ENCODE peak calls at places on chromosomes 5 and 9, in five cellular contexts. F is adrenal gland; H is aorta; S is CD8-positive, alpha-beta T cell; G is psoas muscle. A is an unnamed sample. For H3K4me1, the result is how much of the 10 kb centered on the place peaks cover.

GRCh38 chr5:39137391-39138181 is 63.4 kb upstream of the RICTOR start:
- DNase-seq in F (no peak), H (no peak), S (no peak), G (no peak), A (no peak)

GRCh38 chr5:9815051-9815450 is 184.9 kb upstream of the TAS2R1 start:
- DNase-seq in F (no peak), H (no peak), S (no peak), G (no peak), A (no peak)

GRCh38 chr9:16755467-16755866 is 115.0 kb downstream of the BNC2 start:
- DNase-seq in F (no peak), H (no peak), S (no peak), G (no peak), A (no peak)

GRCh38 chr5:68464424-68464823 is 248.9 kb downstream of the PIK3R1 start:
- DNase-seq in F (no peak), H (no peak), S (peak), G (no peak), A (no peak)

GRCh38 chr5:74519161-74519571 is 121.4 kb downstream of the ENC1 start:
- DNase-seq in F (no peak), H (no peak), S (no peak), G (no peak), A (no peak)

GRCh38 chr9:136543280-136543679 is 2.6 kb downstream of the NOTCH1 start:
- DNase-seq in F (no peak), H (no peak), S (no peak), G (no peak), A (no peak)

GRCh38 chr9:133273819-133274218 is 1.2 kb downstream of the ABO start:
- DNase-seq in F (no peak), H (no peak), S (no peak), G (no peak), A (no peak)

GRCh38 chr9:80556631-80557030 is 984.9 kb downstream of the TLE4 start:
- DNase-seq in F (no peak), H (no peak), S (no peak), G (no peak), A (no peak)

GRCh38 chr5:6505779-6506557 is 57.3 kb downstream of the UBE2QL1 start:
- DNase-seq in F (no peak), H (no peak), S (no peak), G (no peak), A (no peak)

GRCh38 chr5:140073296-140073695 is 30.2 kb upstream of the NRG2 start:
- DNase-seq in F (no peak), H (no peak), S (no peak), G (no peak), A (no peak)

GRCh38 chr5:112917453-112918005 is 4.5 kb downstream of the REEP5 start:
- DNase-seq in F (no peak), H (no peak), S (no peak), G (no peak), A (no peak)

GRCh38 chr5:112918136-112918535 is 3.9 kb downstream of the REEP5 start:
- DNase-seq in F (no peak), H (no peak), S (no peak), G (no peak), A (no peak)

GRCh38 chr5:112915831-112916230 is 6.2 kb downstream of the REEP5 start:
- DNase-seq in F (no peak), H (no peak), S (no peak), G (no peak), A (no peak)

GRCh38 chr5:112921031-112921832 is 795 bp downstream of the REEP5 start:
- DNase-seq in F (peak), H (peak), S (peak), G (peak), A (peak)

GRCh38 chr5:112918679-112919078 is 3.3 kb downstream of the REEP5 start:
- DNase-seq in F (no peak), H (no peak), S (no peak), G (no peak), A (no peak)
- H3K4me1 ChIP-seq in F (half or more), H (under half), S (half or more), G (half or more), A (half or more)

GRCh38 chr9:116549061-116549664 is 137.9 kb upstream of the TRIM32 start:
- DNase-seq in F (peak), H (peak), S (no peak), G (peak), A (peak)

GRCh38 chr9:116546711-116547581 is 140.2 kb upstream of the TRIM32 start:
- DNase-seq in F (no peak), H (no peak), S (no peak), G (no peak), A (no peak)

GRCh38 chr9:116550728-116551436 is 136.2 kb upstream of the TRIM32 start:
- DNase-seq in F (peak), H (no peak), S (no peak), G (peak), A (peak)

GRCh38 chr9:116547729-116548426 is 139.2 kb upstream of the TRIM32 start:
- DNase-seq in F (peak), H (no peak), S (no peak), G (no peak), A (no peak)

GRCh38 chr9:116549786-116550660 is 137.1 kb upstream of the TRIM32 start:
- DNase-seq in F (no peak), H (no peak), S (no peak), G (no peak), A (no peak)
- H3K4me1 ChIP-seq in F (half or more), H (under half), S (under half), G (under half), A (under half)

GRCh38 chr9:33111621-33112020 is 35.1 kb upstream of the SMU1 start:
- DNase-seq in F (no peak), H (no peak), S (no peak), G (no peak), A (no peak)
- H3K4me1 ChIP-seq in F (under half), H (under half), S (under half), G (under half), A (under half)

DNA sequence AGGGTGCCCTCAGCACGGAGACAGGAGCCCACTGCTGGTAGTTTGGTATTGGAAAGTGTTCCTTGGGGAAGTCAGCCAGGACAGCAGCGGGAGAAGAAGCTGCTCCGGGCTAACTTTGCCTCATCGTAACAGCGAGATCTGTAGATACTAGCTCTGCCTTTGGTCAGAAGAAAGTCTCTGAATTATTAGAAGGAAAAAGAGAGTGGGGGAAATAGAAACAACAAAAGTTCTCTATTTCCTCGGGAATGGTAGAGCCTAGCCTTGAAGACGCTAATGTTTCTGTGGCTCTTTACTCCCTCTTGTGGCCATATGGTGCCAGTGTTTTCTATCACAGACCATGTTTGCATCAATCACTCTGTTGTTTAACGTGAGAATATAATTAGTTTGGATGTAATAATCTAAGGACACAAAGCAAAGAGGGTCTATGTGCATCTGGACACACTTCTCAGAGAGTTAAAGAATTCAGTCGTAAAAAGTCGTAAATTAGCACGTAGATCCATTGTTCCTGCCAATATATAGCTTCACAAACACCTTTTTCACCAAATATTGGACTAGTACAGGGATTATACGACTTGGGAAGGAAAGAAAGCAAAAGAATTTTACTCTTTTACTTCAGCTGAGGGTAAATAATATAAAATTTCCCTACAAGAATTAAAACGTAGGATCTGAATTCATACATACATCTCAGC is 40.2 kb upstream of the HSD17B4 start:
- DNase-seq in F (peak), H (peak), S (peak), G (peak), A (no peak)
- H3K4me1 ChIP-seq in F (under half), H (under half), S (under half), G (under half), A (under half)

DNA sequence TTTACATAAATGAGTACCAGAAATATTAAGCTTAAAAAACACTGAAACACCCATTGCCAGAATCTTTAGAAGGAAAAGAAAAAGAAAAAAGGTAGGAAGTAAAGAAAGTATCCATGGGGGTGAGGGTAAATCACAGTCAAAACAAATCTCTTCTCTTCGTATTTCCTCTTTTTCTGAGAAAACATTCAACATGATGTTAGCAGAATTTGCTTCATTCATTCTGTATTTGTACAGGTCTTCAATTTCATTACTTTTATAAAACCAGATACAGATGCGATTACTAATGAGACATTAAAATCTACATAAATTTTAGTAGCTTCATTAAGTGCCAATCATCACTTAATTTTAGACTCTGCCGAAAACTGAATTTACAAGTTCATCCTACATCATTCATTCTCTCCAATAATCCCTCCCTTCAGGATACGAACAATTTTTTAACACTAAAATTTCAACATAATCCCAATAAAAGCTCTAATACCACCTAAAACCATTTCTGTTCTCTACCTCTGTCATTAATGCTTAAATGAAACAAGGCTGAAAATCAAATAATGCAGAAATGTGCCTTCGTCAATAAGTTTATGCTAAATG is 7.0 kb downstream of the NR3C1 start:
- DNase-seq in F (no peak), H (no peak), S (no peak), G (no peak), A (no peak)
- H3K4me1 ChIP-seq in F (half or more), H (under half), S (half or more), G (under half), A (half or more)

GRCh38 chr5:138901716-138902115 is 26.6 kb upstream of the LRRTM2 start:
- DNase-seq in F (no peak), H (no peak), S (no peak), G (no peak), A (no peak)
- H3K4me1 ChIP-seq in F (under half), H (under half), S (under half), G (under half), A (under half)

GRCh38 chr5:109403469-109403868 is 6.3 kb downstream of the PJA2 start:
- DNase-seq in F (no peak), H (no peak), S (no peak), G (no peak), A (no peak)
- H3K4me1 ChIP-seq in F (half or more), H (under half), S (half or more), G (half or more), A (half or more)

GRCh38 chr5:90166816-90167215 is 242.7 kb downstream of the CETN3 start:
- DNase-seq in F (no peak), H (no peak), S (no peak), G (no peak), A (no peak)
- H3K4me1 ChIP-seq in F (under half), H (under half), S (under half), G (under half), A (under half)

A was measured in heart left ventricle.